ENCODE peak calls at places on chromosomes 2 and 18, in six cellular contexts. P is effector memory CD4-positive, alpha-beta T cell; R is lung microvascular endothelial cell; F is activated CD4-positive, alpha-beta T cell treated with anti-CD3 and anti-CD28 coated beads for 1 hour; M is fibroblast of lung; Y is stimulated activated CD4-positive, alpha-beta T cell treated with anti-CD3 and anti-CD28 coated beads, Interleukin-1b, Interleukin-23, amount 100 ng/mL, for 24 hours. V is an unnamed sample.

GRCh38 chr2:141384676-141385075 is 746.1 kb downstream of the LRP1B start:
- DNase-seq in M (peak), P (no peak), R (no peak), F (no peak), Y (no peak), V (peak)

GRCh38 chr18:60413944-60414547 is 41.5 kb upstream of the MC4R start:
- DNase-seq in P (no peak), R (peak), F (no peak), Y (no peak), M (peak), V (peak)

GRCh38 chr2:85913854-85914524 is 25.2 kb upstream of the ST3GAL5 start:
- DNase-seq in R (no peak), M (peak), F (no peak), Y (no peak), P (no peak), V (no peak)

GRCh38 chr18:8468911-8469310 is 140.3 kb upstream of the RAB12 start:
- DNase-seq in F (no peak), M (peak), Y (no peak), R (peak), P (no peak), V (peak)

GRCh38 chr2:85237849-85238570 is 89.8 kb downstream of the TGOLN2 start:
- DNase-seq in Y (no peak), P (no peak), M (no peak), F (no peak), R (no peak), V (no peak)

GRCh38 chr2:183678908-183679307 is 554.7 kb downstream of the NUP35 start:
- DNase-seq in F (no peak), Y (no peak), M (no peak), P (no peak), R (no peak), V (no peak)

GRCh38 chr18:58288922-58289797 is 245.1 kb downstream of the NEDD4L start:
- DNase-seq in Y (no peak), P (no peak), R (peak), F (no peak), M (peak), V (peak)

GRCh38 chr18:58828399-58829121 is 36.1 kb upstream of the ZNF532 start:
- DNase-seq in M (peak), R (no peak), Y (no peak), F (no peak), P (no peak), V (peak)

GRCh38 chr2:106843910-106844250 is 42.1 kb downstream of the ST6GAL2 start:
- DNase-seq in Y (no peak), R (no peak), F (no peak), M (no peak), P (no peak), V (no peak)

GRCh38 chr2:172995323-172996244 is 80.1 kb upstream of the MAP3K20 start:
- DNase-seq in R (peak), M (peak), F (no peak), P (no peak), Y (no peak), V (peak)

GRCh38 chr2:168348076-168348475 is 100.7 kb upstream of the STK39 start:
- DNase-seq in Y (no peak), R (peak), P (no peak), F (no peak), M (peak), V (peak)

GRCh38 chr18:7567487-7568425 is 640 bp downstream of the PTPRM start:
- DNase-seq in Y (no peak), R (peak), M (peak), P (no peak), F (no peak), V (peak)

GRCh38 chr2:46872876-46873631 is 42.6 kb downstream of the MCFD2 start:
- DNase-seq in F (no peak), M (no peak), R (no peak), P (no peak), Y (no peak), V (no peak)

GRCh38 chr18:63317982-63318881 is 1.3 kb downstream of the BCL2 start:
- DNase-seq in P (peak), F (peak), R (no peak), Y (peak), M (no peak), V (peak)

GRCh38 chr18:77218642-77219041 is 31.0 kb upstream of the GALR1 start:
- DNase-seq in Y (no peak), P (no peak), F (no peak), M (no peak), R (no peak), V (no peak)

GRCh38 chr2:239444626-239445625 is 44.1 kb upstream of the HDAC4 start:
- DNase-seq in F (no peak), R (no peak), Y (no peak), M (peak), P (no peak), V (peak)

GRCh38 chr2:143431316-143431715 is 302.1 kb downstream of the ARHGAP15 start:
- DNase-seq in F (no peak), P (no peak), M (peak), R (no peak), Y (no peak), V (no peak)

GRCh38 chr2:43882312-43882711 is 43.5 kb downstream of the ABCG8 start:
- DNase-seq in Y (no peak), F (no peak), M (no peak), P (no peak), R (no peak), V (no peak)

GRCh38 chr2:217714268-217714643 is 288.5 kb downstream of the TNS1 start:
- DNase-seq in M (peak), P (no peak), F (no peak), R (no peak), Y (no peak), V (peak)

GRCh38 chr2:135202751-135203150 is 150.7 kb downstream of the RAB3GAP1 start:
- DNase-seq in M (no peak), R (no peak), P (no peak), Y (no peak), F (no peak), V (no peak)